ENCODE peak calls at places on chromosomes 2 and 18, in five cellular contexts. One of them, this sample, is unnamed.

GRCh38 chr2:127485694-127486071 is 40.6 kb downstream of the IWS1 start:
- DNase-seq in endothelial cell of umbilical vein: no peak
- DNase-seq in gastrocnemius medialis: no peak
- DNase-seq in A549: no peak
- DNase-seq in heart left ventricle: no peak
- DNase-seq in this sample: no peak

GRCh38 chr2:156411835-156412234 is 24.3 kb upstream of the GPD2 start:
- DNase-seq in endothelial cell of umbilical vein: no peak
- DNase-seq in gastrocnemius medialis: no peak
- DNase-seq in A549: no peak
- DNase-seq in heart left ventricle: no peak
- DNase-seq in this sample: no peak

GRCh38 chr2:45006041-45006941 is 3.0 kb downstream of the SIX2 start:
- DNase-seq in endothelial cell of umbilical vein: no peak
- DNase-seq in gastrocnemius medialis: no peak
- DNase-seq in A549: no peak
- DNase-seq in heart left ventricle: no peak
- DNase-seq in this sample: no peak

GRCh38 chr2:118216224-118216623 is 128.0 kb downstream of the INSIG2 start:
- DNase-seq in endothelial cell of umbilical vein: no peak
- DNase-seq in gastrocnemius medialis: no peak
- DNase-seq in A549: no peak
- DNase-seq in heart left ventricle: no peak
- DNase-seq in this sample: no peak

GRCh38 chr2:237878321-237879057 is 19.1 kb downstream of the RAMP1 start:
- DNase-seq in endothelial cell of umbilical vein: no peak
- DNase-seq in gastrocnemius medialis: no peak
- DNase-seq in A549: no peak
- DNase-seq in heart left ventricle: no peak
- DNase-seq in this sample: no peak

GRCh38 chr2:235956281-235956970 is 211.8 kb downstream of the GBX2 start:
- DNase-seq in endothelial cell of umbilical vein: no peak
- DNase-seq in gastrocnemius medialis: no peak
- DNase-seq in A549: no peak
- DNase-seq in heart left ventricle: no peak
- DNase-seq in this sample: no peak

GRCh38 chr2:227323818-227324217 is 1.2 kb upstream of the MFF start:
- DNase-seq in endothelial cell of umbilical vein: no peak
- DNase-seq in gastrocnemius medialis: no peak
- DNase-seq in A549: no peak
- DNase-seq in heart left ventricle: no peak
- DNase-seq in this sample: no peak

GRCh38 chr18:23918395-23919032 is 96.0 kb upstream of the TTC39C start:
- DNase-seq in endothelial cell of umbilical vein: peak; percentile 70
- DNase-seq in gastrocnemius medialis: peak; percentile 24
- DNase-seq in A549: peak; percentile 46
- DNase-seq in heart left ventricle: peak; percentile 58
- DNase-seq in this sample: peak; percentile 80

GRCh38 chr2:66389651-66390131 is 45.2 kb upstream of the MEIS1 start:
- DNase-seq in endothelial cell of umbilical vein: no peak
- DNase-seq in gastrocnemius medialis: no peak
- DNase-seq in A549: peak; percentile 5
- DNase-seq in heart left ventricle: no peak
- DNase-seq in this sample: no peak

GRCh38 chr2:8481463-8482009 is 200.3 kb upstream of the ID2 start:
- DNase-seq in endothelial cell of umbilical vein: no peak
- DNase-seq in gastrocnemius medialis: no peak
- DNase-seq in A549: no peak
- DNase-seq in heart left ventricle: no peak
- DNase-seq in this sample: no peak

GRCh38 chr18:79738565-79739439 is 58.9 kb upstream of the KCNG2 start:
- DNase-seq in endothelial cell of umbilical vein: no peak
- DNase-seq in gastrocnemius medialis: no peak
- DNase-seq in A549: no peak
- DNase-seq in heart left ventricle: peak; percentile 21
- DNase-seq in this sample: no peak

GRCh38 chr2:81981616-81982015 is 1677.1 kb upstream of the LRRTM1 start:
- DNase-seq in endothelial cell of umbilical vein: no peak
- DNase-seq in gastrocnemius medialis: no peak
- DNase-seq in A549: no peak
- DNase-seq in heart left ventricle: no peak
- DNase-seq in this sample: no peak

GRCh38 chr2:38145226-38145625 is 69.3 kb upstream of the CYP1B1 start:
- DNase-seq in endothelial cell of umbilical vein: no peak
- DNase-seq in gastrocnemius medialis: no peak
- DNase-seq in A549: no peak
- DNase-seq in heart left ventricle: no peak
- DNase-seq in this sample: no peak

GRCh38 chr2:3127710-3128109 is 249.9 kb downstream of the EIPR1 start:
- DNase-seq in endothelial cell of umbilical vein: no peak
- DNase-seq in gastrocnemius medialis: no peak
- DNase-seq in A549: no peak
- DNase-seq in heart left ventricle: no peak
- DNase-seq in this sample: no peak

GRCh38 chr2:150462772-150463171 is 24.7 kb downstream of the RND3 start:
- DNase-seq in endothelial cell of umbilical vein: no peak
- DNase-seq in gastrocnemius medialis: no peak
- DNase-seq in A549: no peak
- DNase-seq in heart left ventricle: no peak
- DNase-seq in this sample: no peak

GRCh38 chr18:77088977-77089795 is 43.4 kb downstream of the MBP start:
- DNase-seq in endothelial cell of umbilical vein: no peak
- DNase-seq in gastrocnemius medialis: peak; percentile 89
- DNase-seq in A549: no peak
- DNase-seq in heart left ventricle: no peak
- DNase-seq in this sample: no peak

GRCh38 chr2:56444339-56444738 is 260.5 kb downstream of the CCDC85A start:
- DNase-seq in endothelial cell of umbilical vein: peak; percentile 71
- DNase-seq in gastrocnemius medialis: no peak
- DNase-seq in A549: peak; percentile 18
- DNase-seq in heart left ventricle: peak; percentile 43
- DNase-seq in this sample: peak; percentile 97

GRCh38 chr2:190436552-190436951 is 28.4 kb downstream of the MFSD6 start:
- DNase-seq in endothelial cell of umbilical vein: no peak
- DNase-seq in gastrocnemius medialis: no peak
- DNase-seq in A549: no peak
- DNase-seq in heart left ventricle: no peak
- DNase-seq in this sample: no peak

DNA sequence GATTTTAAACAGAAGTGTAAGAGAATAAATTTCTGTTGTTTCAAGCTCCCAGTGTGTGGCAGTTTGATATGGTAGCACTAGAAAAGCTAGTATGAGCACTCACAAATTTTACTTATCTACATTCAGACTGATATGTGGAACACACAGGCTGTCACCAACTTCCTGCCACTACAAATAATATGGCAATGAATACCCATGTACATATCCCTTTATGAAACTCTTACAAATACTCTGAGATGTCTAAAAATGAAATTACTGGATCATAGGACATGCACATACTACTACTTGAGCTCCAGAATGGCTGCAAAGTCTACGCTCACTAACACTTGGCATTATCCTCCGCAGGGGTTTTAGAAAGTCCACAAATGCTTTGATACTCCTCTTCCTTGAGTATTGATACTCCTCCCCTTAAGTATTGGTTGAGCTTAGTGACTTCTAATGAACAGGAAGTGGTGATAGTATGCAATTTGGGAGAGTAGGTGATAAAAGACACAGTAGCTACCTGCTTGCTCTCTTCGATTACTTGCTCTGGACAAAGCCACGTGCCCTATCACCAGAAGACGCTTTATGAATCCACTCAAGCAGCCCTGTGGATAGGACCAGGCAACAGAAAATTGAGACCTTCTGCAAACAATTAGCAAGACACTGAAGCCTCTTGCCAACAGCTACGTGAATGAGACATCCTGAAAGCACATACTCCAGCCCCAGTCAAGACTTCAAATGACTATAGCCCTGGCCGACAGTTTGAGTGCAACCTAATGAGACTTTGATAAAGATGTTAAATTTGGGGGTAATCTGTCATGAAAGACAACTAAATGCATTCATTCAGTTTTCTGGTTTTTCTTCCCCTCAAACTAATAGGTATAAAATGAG is 35.4 kb downstream of the FBXO11 start:
- DNase-seq in endothelial cell of umbilical vein: no peak
- DNase-seq in gastrocnemius medialis: no peak
- DNase-seq in A549: no peak
- DNase-seq in heart left ventricle: no peak
- DNase-seq in this sample: no peak
- H3K4me1 ChIP-seq in endothelial cell of umbilical vein: peaks cover 28% of the 10 kb centered on the region
- H3K4me1 ChIP-seq in gastrocnemius medialis: peaks cover 35% of the 10 kb centered on the region
- H3K4me1 ChIP-seq in A549: peaks cover 14% of the 10 kb centered on the region
- H3K4me1 ChIP-seq in heart left ventricle: peaks cover 5% of the 10 kb centered on the region
- H3K4me1 ChIP-seq in this sample: peaks cover 10% of the 10 kb centered on the region

GRCh38 chr2:186925514-186925913 is 76.5 kb upstream of the ZSWIM2 start:
- DNase-seq in endothelial cell of umbilical vein: no peak
- DNase-seq in gastrocnemius medialis: no peak
- DNase-seq in A549: no peak
- DNase-seq in heart left ventricle: no peak
- DNase-seq in this sample: no peak

GRCh38 chr2:186927867-186928191 is 78.9 kb upstream of the ZSWIM2 start:
- DNase-seq in endothelial cell of umbilical vein: peak; percentile 58
- DNase-seq in gastrocnemius medialis: no peak
- DNase-seq in A549: no peak
- DNase-seq in heart left ventricle: no peak
- DNase-seq in this sample: no peak

DNA sequence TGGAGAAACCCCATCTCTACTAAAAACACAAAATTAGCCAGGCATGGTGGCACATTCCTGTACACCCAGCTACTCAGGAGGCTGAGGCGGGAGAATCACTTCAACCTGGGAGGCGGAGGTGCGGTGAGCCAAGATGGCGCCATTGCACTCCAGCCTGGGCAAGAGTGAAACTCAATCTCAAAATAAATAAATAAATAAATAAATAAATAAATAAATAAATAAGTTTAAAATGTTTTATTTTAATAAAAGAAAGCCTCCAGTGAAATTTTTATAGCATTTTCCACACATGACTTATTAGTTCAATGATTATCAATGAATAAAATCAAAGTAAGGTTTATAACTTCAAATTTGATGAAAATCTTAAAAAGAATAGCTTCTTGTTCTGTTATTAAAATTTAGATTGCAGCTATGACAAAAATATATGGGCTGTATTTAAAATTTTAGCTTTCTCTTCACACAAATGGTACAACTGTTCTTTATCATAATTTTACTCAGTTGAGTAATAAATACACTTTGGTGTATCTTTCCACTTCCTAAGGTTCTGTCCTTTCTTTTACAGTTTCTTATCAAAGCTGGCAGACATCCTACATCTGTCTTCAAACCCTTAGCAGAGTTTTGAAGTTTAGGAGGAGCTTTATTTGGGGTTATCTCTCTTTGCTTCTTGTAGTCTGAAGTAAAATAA is 78.4 kb upstream of the ZSWIM2 start:
- DNase-seq in endothelial cell of umbilical vein: no peak
- DNase-seq in gastrocnemius medialis: no peak
- DNase-seq in A549: no peak
- DNase-seq in heart left ventricle: no peak
- DNase-seq in this sample: no peak
- H3K27ac ChIP-seq in endothelial cell of umbilical vein: no peak overlapping the region
- H3K27ac ChIP-seq in gastrocnemius medialis: no peak overlapping the region
- H3K27ac ChIP-seq in A549: no peak overlapping the region
- H3K27ac ChIP-seq in heart left ventricle: no peak overlapping the region
- H3K27ac ChIP-seq in this sample: no peak overlapping the region

DNA sequence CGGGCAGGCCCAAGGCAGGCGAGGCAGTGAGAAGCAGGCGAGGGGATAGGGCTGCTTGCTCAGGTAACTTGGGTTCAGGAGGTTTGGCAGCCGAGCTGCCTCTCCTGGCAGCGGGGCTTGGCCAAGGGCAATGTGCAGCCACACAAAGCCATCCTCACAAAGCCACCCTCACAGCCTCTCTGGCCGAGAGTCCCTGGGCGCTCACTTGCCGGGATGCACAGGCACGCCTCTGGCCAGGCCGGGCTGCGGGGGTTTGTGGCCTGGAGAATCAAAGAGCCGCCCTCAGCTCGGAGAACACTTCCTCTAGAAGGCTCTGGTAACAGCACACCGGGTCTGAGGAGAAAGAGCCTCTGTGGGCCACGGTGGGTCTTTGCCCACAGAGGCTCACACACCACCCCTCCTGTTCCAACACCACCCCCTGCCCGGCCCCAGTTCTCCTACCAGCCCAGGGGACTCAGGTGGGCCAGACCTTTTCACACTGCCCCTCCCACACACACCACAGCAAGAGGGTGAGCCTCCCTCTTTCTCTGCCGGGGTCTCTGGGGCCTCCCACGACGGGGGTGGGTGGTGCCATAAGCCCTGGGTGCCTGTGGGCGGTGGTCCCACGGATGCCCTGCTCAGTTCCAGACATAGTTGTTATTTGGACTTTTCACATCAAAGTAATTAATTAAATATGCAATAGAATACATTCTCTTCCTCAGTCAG is 186.9 kb downstream of the ZFP36L2 start:
- DNase-seq in endothelial cell of umbilical vein: no peak
- DNase-seq in gastrocnemius medialis: no peak
- DNase-seq in A549: no peak
- DNase-seq in heart left ventricle: no peak
- DNase-seq in this sample: no peak
- H3K4me1 ChIP-seq in endothelial cell of umbilical vein: peaks cover 30% of the 10 kb centered on the region
- H3K4me1 ChIP-seq in gastrocnemius medialis: no peaks in the 10 kb centered on the region
- H3K4me1 ChIP-seq in A549: peaks cover 33% of the 10 kb centered on the region
- H3K4me1 ChIP-seq in heart left ventricle: no peaks in the 10 kb centered on the region
- H3K4me1 ChIP-seq in this sample: peaks cover 8% of the 10 kb centered on the region

GRCh38 chr18:57649536-57650495 is 28.2 kb upstream of the NARS1 start:
- DNase-seq in endothelial cell of umbilical vein: peak; percentile 33
- DNase-seq in gastrocnemius medialis: no peak
- DNase-seq in A549: peak; percentile 45
- DNase-seq in heart left ventricle: no peak
- DNase-seq in this sample: no peak
- H3K27ac ChIP-seq in endothelial cell of umbilical vein: no peak overlapping the region
- H3K27ac ChIP-seq in gastrocnemius medialis: no peak overlapping the region
- H3K27ac ChIP-seq in A549: peak overlapping the region; percentile 56
- H3K27ac ChIP-seq in heart left ventricle: no peak overlapping the region
- H3K27ac ChIP-seq in this sample: no peak overlapping the region

GRCh38 chr2:33146112-33146511 is 199.4 kb downstream of the LTBP1 start:
- DNase-seq in endothelial cell of umbilical vein: no peak
- DNase-seq in gastrocnemius medialis: no peak
- DNase-seq in A549: no peak
- DNase-seq in heart left ventricle: peak; percentile 32
- DNase-seq in this sample: no peak

GRCh38 chr2:33144243-33144642 is 197.5 kb downstream of the LTBP1 start:
- DNase-seq in endothelial cell of umbilical vein: no peak
- DNase-seq in gastrocnemius medialis: no peak
- DNase-seq in A549: no peak
- DNase-seq in heart left ventricle: no peak
- DNase-seq in this sample: no peak

GRCh38 chr2:33141476-33141875 is 194.7 kb downstream of the LTBP1 start:
- DNase-seq in endothelial cell of umbilical vein: no peak
- DNase-seq in gastrocnemius medialis: no peak
- DNase-seq in A549: no peak
- DNase-seq in heart left ventricle: no peak
- DNase-seq in this sample: no peak

GRCh38 chr2:33142874-33143273 is 196.1 kb downstream of the LTBP1 start:
- DNase-seq in endothelial cell of umbilical vein: no peak
- DNase-seq in gastrocnemius medialis: no peak
- DNase-seq in A549: no peak
- DNase-seq in heart left ventricle: no peak
- DNase-seq in this sample: no peak

GRCh38 chr2:33145459-33145858 is 198.7 kb downstream of the LTBP1 start:
- DNase-seq in endothelial cell of umbilical vein: no peak
- DNase-seq in gastrocnemius medialis: no peak
- DNase-seq in A549: no peak
- DNase-seq in heart left ventricle: no peak
- DNase-seq in this sample: no peak
- H3K4me1 ChIP-seq in endothelial cell of umbilical vein: no peaks in the 10 kb centered on the region
- H3K4me1 ChIP-seq in gastrocnemius medialis: peaks cover 34% of the 10 kb centered on the region
- H3K4me1 ChIP-seq in A549: no peaks in the 10 kb centered on the region
- H3K4me1 ChIP-seq in heart left ventricle: no peaks in the 10 kb centered on the region
- H3K4me1 ChIP-seq in this sample: no peaks in the 10 kb centered on the region